ENCODE peak calls at places on chromosomes 5 and 9, in nine cellular contexts. One of them, this sample, is unnamed.

GRCh38 chr9:35254237-35254636 is 92.4 kb downstream of the UNC13B start:
- DNase-seq in A549: no peak
- DNase-seq in PC-9: no peak
- DNase-seq in cardiac muscle cell: no peak
- DNase-seq in GM12865: no peak
- DNase-seq in fibroblast of pulmonary artery: no peak
- DNase-seq in WTC11: no peak
- DNase-seq in Peyer's patch: no peak
- DNase-seq in H4: no peak
- DNase-seq in this sample: no peak

GRCh38 chr9:35350212-35350611 is 139.7 kb upstream of the RUSC2 start:
- DNase-seq in A549: no peak
- DNase-seq in WTC11: no peak
- DNase-seq in Peyer's patch: no peak
- DNase-seq in PC-9: no peak
- DNase-seq in GM12865: no peak
- DNase-seq in H4: no peak
- DNase-seq in cardiac muscle cell: no peak
- DNase-seq in fibroblast of pulmonary artery: no peak
- DNase-seq in this sample: no peak

GRCh38 chr9:137218754-137219271 is 3.2 kb downstream of the RNF208 start:
- DNase-seq in A549: peak
- DNase-seq in PC-9: peak
- DNase-seq in cardiac muscle cell: peak
- DNase-seq in WTC11: no peak
- DNase-seq in fibroblast of pulmonary artery: peak
- DNase-seq in Peyer's patch: peak
- DNase-seq in H4: no peak
- DNase-seq in GM12865: no peak
- DNase-seq in this sample: no peak

GRCh38 chr5:173855162-173855994 is 32.8 kb upstream of the CPEB4 start:
- DNase-seq in fibroblast of pulmonary artery: no peak
- DNase-seq in H4: no peak
- DNase-seq in A549: no peak
- DNase-seq in cardiac muscle cell: peak
- DNase-seq in Peyer's patch: no peak
- DNase-seq in WTC11: no peak
- DNase-seq in GM12865: no peak
- DNase-seq in PC-9: no peak
- DNase-seq in this sample: no peak

GRCh38 chr5:65928341-65928752 is 2.0 kb downstream of the ERBIN start:
- DNase-seq in A549: no peak
- DNase-seq in WTC11: no peak
- DNase-seq in fibroblast of pulmonary artery: no peak
- DNase-seq in cardiac muscle cell: no peak
- DNase-seq in PC-9: no peak
- DNase-seq in Peyer's patch: no peak
- DNase-seq in H4: no peak
- DNase-seq in GM12865: no peak
- DNase-seq in this sample: no peak

GRCh38 chr5:134053840-134054338 is 49.1 kb upstream of the VDAC1 start:
- DNase-seq in fibroblast of pulmonary artery: peak
- DNase-seq in PC-9: peak
- DNase-seq in GM12865: no peak
- DNase-seq in H4: peak
- DNase-seq in WTC11: no peak
- DNase-seq in cardiac muscle cell: no peak
- DNase-seq in A549: no peak
- DNase-seq in Peyer's patch: no peak
- DNase-seq in this sample: no peak

GRCh38 chr5:176155882-176156497 is 82.2 kb upstream of the SIMC1 start:
- DNase-seq in cardiac muscle cell: no peak
- DNase-seq in GM12865: no peak
- DNase-seq in Peyer's patch: no peak
- DNase-seq in PC-9: no peak
- DNase-seq in fibroblast of pulmonary artery: no peak
- DNase-seq in A549: no peak
- DNase-seq in WTC11: no peak
- DNase-seq in H4: peak
- DNase-seq in this sample: no peak

GRCh38 chr9:130845254-130845653 is 10.2 kb downstream of the ABL1 start:
- DNase-seq in H4: no peak
- DNase-seq in A549: no peak
- DNase-seq in fibroblast of pulmonary artery: peak
- DNase-seq in WTC11: no peak
- DNase-seq in GM12865: no peak
- DNase-seq in Peyer's patch: no peak
- DNase-seq in cardiac muscle cell: no peak
- DNase-seq in PC-9: no peak
- DNase-seq in this sample: no peak

GRCh38 chr9:69444021-69444420 is 119.0 kb downstream of the ENTREP1 start:
- DNase-seq in GM12865: no peak
- DNase-seq in PC-9: no peak
- DNase-seq in fibroblast of pulmonary artery: peak
- DNase-seq in WTC11: no peak
- DNase-seq in cardiac muscle cell: no peak
- DNase-seq in H4: peak
- DNase-seq in A549: no peak
- DNase-seq in Peyer's patch: no peak
- DNase-seq in this sample: no peak

GRCh38 chr9:135906291-135907005 is 898 bp downstream of the CAMSAP1 start:
- DNase-seq in WTC11: no peak
- DNase-seq in cardiac muscle cell: peak
- DNase-seq in H4: no peak
- DNase-seq in GM12865: peak
- DNase-seq in fibroblast of pulmonary artery: peak
- DNase-seq in Peyer's patch: no peak
- DNase-seq in A549: no peak
- DNase-seq in PC-9: no peak
- DNase-seq in this sample: peak

GRCh38 chr9:126587187-126588185 is 26.2 kb upstream of the LMX1B start:
- DNase-seq in WTC11: peak
- DNase-seq in H4: no peak
- DNase-seq in PC-9: no peak
- DNase-seq in Peyer's patch: no peak
- DNase-seq in fibroblast of pulmonary artery: peak
- DNase-seq in A549: no peak
- DNase-seq in cardiac muscle cell: peak
- DNase-seq in GM12865: no peak
- DNase-seq in this sample: peak

This sample was measured in G401.